ENCODE peak calls at places on chromosomes 5 and 9, in eight cellular contexts. One of them, this sample, is unnamed.

GRCh38 chr5:96226941-96227552 is 206.0 kb downstream of the PCSK1 start:
- DNase-seq in GM12878: no peak
- DNase-seq in Panc1: no peak
- DNase-seq in HCT116: no peak
- DNase-seq in SK-N-SH: no peak
- DNase-seq in A549: no peak
- DNase-seq in GM23338: no peak
- DNase-seq in K562: no peak
- DNase-seq in this sample: no peak

GRCh38 chr5:71719092-71719964 is at the start of gene CARTPT:
- DNase-seq in Panc1: no peak
- DNase-seq in A549: no peak
- DNase-seq in HCT116: no peak
- DNase-seq in SK-N-SH: peak
- DNase-seq in GM12878: no peak
- DNase-seq in K562: peak
- DNase-seq in GM23338: peak
- DNase-seq in this sample: no peak

GRCh38 chr5:112420111-112420864 is 1.2 kb upstream of the EPB41L4A start:
- DNase-seq in K562: peak
- DNase-seq in HCT116: peak
- DNase-seq in Panc1: peak
- DNase-seq in SK-N-SH: peak
- DNase-seq in GM12878: peak
- DNase-seq in GM23338: peak
- DNase-seq in A549: peak
- DNase-seq in this sample: no peak

GRCh38 chr9:117815315-117815714 is 111.1 kb downstream of the TLR4 start:
- DNase-seq in GM12878: no peak
- DNase-seq in GM23338: no peak
- DNase-seq in K562: no peak
- DNase-seq in SK-N-SH: no peak
- DNase-seq in Panc1: no peak
- DNase-seq in HCT116: no peak
- DNase-seq in A549: no peak
- DNase-seq in this sample: no peak

GRCh38 chr5:129027260-129027659 is 62.0 kb downstream of the SLC27A6 start:
- DNase-seq in K562: no peak
- DNase-seq in HCT116: no peak
- DNase-seq in Panc1: no peak
- DNase-seq in SK-N-SH: peak
- DNase-seq in A549: no peak
- DNase-seq in GM23338: no peak
- DNase-seq in GM12878: no peak
- DNase-seq in this sample: no peak

GRCh38 chr9:123451011-123451410 is 95.0 kb downstream of the CRB2 start:
- DNase-seq in GM23338: no peak
- DNase-seq in GM12878: no peak
- DNase-seq in A549: no peak
- DNase-seq in SK-N-SH: no peak
- DNase-seq in Panc1: no peak
- DNase-seq in K562: no peak
- DNase-seq in HCT116: no peak
- DNase-seq in this sample: no peak

GRCh38 chr5:17434982-17435381 is 63.0 kb upstream of the TAF11L2 start:
- DNase-seq in SK-N-SH: no peak
- DNase-seq in A549: no peak
- DNase-seq in GM12878: no peak
- DNase-seq in Panc1: no peak
- DNase-seq in GM23338: no peak
- DNase-seq in K562: no peak
- DNase-seq in HCT116: no peak
- DNase-seq in this sample: no peak

GRCh38 chr5:135221187-135221473 is 177.9 kb downstream of the MACROH2A1 start:
- DNase-seq in A549: no peak
- DNase-seq in Panc1: no peak
- DNase-seq in K562: peak
- DNase-seq in GM23338: no peak
- DNase-seq in GM12878: no peak
- DNase-seq in HCT116: no peak
- DNase-seq in SK-N-SH: no peak
- DNase-seq in this sample: no peak

GRCh38 chr5:107997338-107997979 is 326.7 kb upstream of the EFNA5 start:
- DNase-seq in GM23338: peak
- DNase-seq in GM12878: no peak
- DNase-seq in A549: no peak
- DNase-seq in Panc1: peak
- DNase-seq in HCT116: no peak
- DNase-seq in SK-N-SH: no peak
- DNase-seq in K562: no peak
- DNase-seq in this sample: no peak

GRCh38 chr9:129483467-129484324 is 137.2 kb downstream of the C9orf50 start:
- DNase-seq in K562: peak
- DNase-seq in Panc1: no peak
- DNase-seq in SK-N-SH: no peak
- DNase-seq in GM23338: peak
- DNase-seq in A549: peak
- DNase-seq in HCT116: peak
- DNase-seq in GM12878: no peak
- DNase-seq in this sample: no peak

GRCh38 chr5:142110046-142110531 is 1.5 kb downstream of the NDFIP1 start:
- DNase-seq in GM12878: peak
- DNase-seq in Panc1: no peak
- DNase-seq in HCT116: no peak
- DNase-seq in A549: peak
- DNase-seq in SK-N-SH: peak
- DNase-seq in K562: peak
- DNase-seq in GM23338: no peak
- DNase-seq in this sample: no peak

GRCh38 chr5:85590764-85591163 is 1027.0 kb upstream of the COX7C start:
- DNase-seq in GM12878: no peak
- DNase-seq in K562: no peak
- DNase-seq in Panc1: no peak
- DNase-seq in SK-N-SH: no peak
- DNase-seq in HCT116: no peak
- DNase-seq in GM23338: no peak
- DNase-seq in A549: no peak
- DNase-seq in this sample: no peak

DNA sequence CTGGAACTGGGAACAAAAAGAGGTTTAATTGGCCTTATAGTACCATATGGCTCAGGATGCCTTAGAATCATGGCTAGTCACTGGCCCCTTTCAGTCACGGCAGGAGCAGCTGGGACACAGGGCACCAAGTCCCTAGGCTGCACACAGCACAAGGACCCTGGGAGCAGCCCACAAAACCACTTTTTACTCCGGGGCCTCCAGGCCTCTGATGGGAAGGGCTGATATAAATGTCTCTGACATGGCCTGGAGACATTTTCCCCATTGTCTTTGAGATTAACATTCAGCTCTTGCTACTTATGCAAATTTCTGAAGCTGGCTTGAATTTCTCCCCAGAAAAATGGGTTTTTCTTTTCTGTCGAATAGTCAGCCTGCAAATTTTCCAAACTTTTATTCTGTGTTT is 1026.4 kb upstream of the COX7C start:
- DNase-seq in SK-N-SH: no peak
- DNase-seq in K562: no peak
- DNase-seq in Panc1: no peak
- DNase-seq in A549: no peak
- DNase-seq in GM12878: no peak
- DNase-seq in HCT116: no peak
- DNase-seq in GM23338: peak
- DNase-seq in this sample: no peak
- H3K27ac ChIP-seq in SK-N-SH: no peak
- H3K27ac ChIP-seq in K562: no peak
- H3K27ac ChIP-seq in Panc1: no peak
- H3K27ac ChIP-seq in A549: no peak
- H3K27ac ChIP-seq in GM12878: no peak
- H3K27ac ChIP-seq in HCT116: no peak
- H3K27ac ChIP-seq in GM23338: no peak
- H3K27ac ChIP-seq in this sample: no peak

DNA sequence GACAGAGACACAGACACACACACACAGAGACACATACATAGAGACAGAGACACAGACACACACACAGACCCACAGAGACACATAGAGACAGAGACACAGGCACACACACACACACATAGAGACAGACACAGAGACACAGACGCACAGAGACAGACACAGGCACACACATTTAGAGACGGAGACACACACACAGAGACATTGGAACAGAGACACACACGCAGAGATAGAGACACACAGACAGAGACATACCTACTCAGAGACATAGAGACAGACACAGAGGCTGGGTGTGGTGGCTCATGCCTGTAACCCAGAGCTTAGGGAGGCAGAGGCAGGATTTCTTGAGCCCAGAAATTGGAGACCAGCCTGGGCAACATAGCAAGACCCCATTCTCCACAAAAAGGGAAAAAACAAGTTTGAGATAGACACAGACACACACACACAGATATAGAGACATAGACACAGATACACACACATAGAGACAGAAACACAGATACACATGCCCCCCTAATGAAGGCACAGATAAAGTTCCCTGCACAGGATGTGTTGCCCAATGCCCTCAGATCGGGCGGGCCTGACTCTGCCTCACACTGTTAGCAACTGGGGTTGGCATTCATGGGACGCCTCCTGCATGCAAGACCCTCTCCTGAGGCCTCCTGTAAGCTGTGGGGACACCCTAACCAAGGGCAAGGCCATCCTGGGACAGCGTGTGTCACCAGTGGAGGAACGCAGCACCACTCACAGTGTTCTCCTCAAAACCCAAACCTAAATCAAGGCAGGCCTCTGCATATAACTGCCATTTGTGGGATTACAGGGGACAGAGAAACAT is 3.3 kb upstream of the RALGDS start:
- DNase-seq in HCT116: no peak
- DNase-seq in Panc1: no peak
- DNase-seq in A549: no peak
- DNase-seq in K562: no peak
- DNase-seq in SK-N-SH: no peak
- DNase-seq in GM23338: no peak
- DNase-seq in GM12878: no peak
- DNase-seq in this sample: no peak
- TF ChIP-seq REST in HCT116: no peak
- TF ChIP-seq REST in Panc1: no peak
- TF ChIP-seq REST in A549: no peak
- TF ChIP-seq REST in K562: no peak
- TF ChIP-seq REST in SK-N-SH: no peak
- TF ChIP-seq REST in GM23338: no peak
- TF ChIP-seq REST in GM12878: no peak
- TF ChIP-seq REST in this sample: no peak

GRCh38 chr9:137807721-137808703 is 69.6 kb upstream of the CACNA1B start:
- DNase-seq in A549: no peak
- DNase-seq in K562: no peak
- DNase-seq in HCT116: no peak
- DNase-seq in GM12878: no peak
- DNase-seq in SK-N-SH: no peak
- DNase-seq in Panc1: no peak
- DNase-seq in GM23338: no peak
- DNase-seq in this sample: no peak

GRCh38 chr9:137813167-137813566 is 64.4 kb upstream of the CACNA1B start:
- DNase-seq in SK-N-SH: no peak
- DNase-seq in K562: no peak
- DNase-seq in GM12878: no peak
- DNase-seq in GM23338: no peak
- DNase-seq in Panc1: no peak
- DNase-seq in A549: no peak
- DNase-seq in HCT116: no peak
- DNase-seq in this sample: no peak

GRCh38 chr9:137811283-137811870 is 66.2 kb upstream of the CACNA1B start:
- DNase-seq in GM12878: no peak
- DNase-seq in SK-N-SH: no peak
- DNase-seq in A549: no peak
- DNase-seq in K562: no peak
- DNase-seq in GM23338: no peak
- DNase-seq in HCT116: no peak
- DNase-seq in Panc1: no peak
- DNase-seq in this sample: no peak

GRCh38 chr9:137812356-137813023 is 65.1 kb upstream of the CACNA1B start:
- DNase-seq in HCT116: no peak
- DNase-seq in Panc1: no peak
- DNase-seq in GM12878: no peak
- DNase-seq in A549: no peak
- DNase-seq in K562: no peak
- DNase-seq in SK-N-SH: no peak
- DNase-seq in GM23338: no peak
- DNase-seq in this sample: no peak

DNA sequence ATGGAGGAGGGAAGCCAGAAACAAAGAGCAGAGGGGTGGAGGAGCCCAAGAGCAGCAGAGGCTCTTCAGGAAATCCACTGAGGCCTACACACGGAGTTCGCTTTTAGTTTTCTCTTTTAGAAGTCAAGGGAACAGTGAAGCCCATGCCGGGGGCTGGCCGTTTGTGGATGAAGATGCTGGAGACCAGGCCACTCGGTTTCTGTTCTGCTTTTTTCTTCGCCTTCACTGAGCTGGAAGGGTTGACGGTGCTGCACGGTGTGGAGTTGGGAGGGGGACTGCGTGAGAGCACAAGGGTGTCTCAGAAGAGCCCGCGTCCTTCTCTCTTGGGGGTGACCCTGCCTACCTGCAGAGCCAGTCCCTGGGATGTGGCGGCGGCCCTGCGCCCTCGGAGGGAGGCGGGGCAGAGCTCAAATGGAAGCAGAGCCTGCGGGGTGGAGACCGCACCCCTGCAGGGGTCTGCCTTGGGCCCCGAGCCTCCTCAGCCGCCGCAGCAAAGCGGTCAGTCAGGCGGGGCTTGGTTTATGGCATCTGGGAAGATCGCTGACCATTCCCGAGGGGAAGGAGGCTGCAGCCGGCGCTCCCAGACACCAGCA is 68.4 kb upstream of the CACNA1B start:
- DNase-seq in GM12878: peak
- DNase-seq in Panc1: no peak
- DNase-seq in GM23338: no peak
- DNase-seq in A549: no peak
- DNase-seq in HCT116: no peak
- DNase-seq in K562: no peak
- DNase-seq in SK-N-SH: no peak
- DNase-seq in this sample: no peak
- H3K27ac ChIP-seq in GM12878: peak
- H3K27ac ChIP-seq in Panc1: no peak
- H3K27ac ChIP-seq in GM23338: no peak
- H3K27ac ChIP-seq in A549: no peak
- H3K27ac ChIP-seq in HCT116: no peak
- H3K27ac ChIP-seq in K562: no peak
- H3K27ac ChIP-seq in SK-N-SH: no peak
- H3K27ac ChIP-seq in this sample: no peak

DNA sequence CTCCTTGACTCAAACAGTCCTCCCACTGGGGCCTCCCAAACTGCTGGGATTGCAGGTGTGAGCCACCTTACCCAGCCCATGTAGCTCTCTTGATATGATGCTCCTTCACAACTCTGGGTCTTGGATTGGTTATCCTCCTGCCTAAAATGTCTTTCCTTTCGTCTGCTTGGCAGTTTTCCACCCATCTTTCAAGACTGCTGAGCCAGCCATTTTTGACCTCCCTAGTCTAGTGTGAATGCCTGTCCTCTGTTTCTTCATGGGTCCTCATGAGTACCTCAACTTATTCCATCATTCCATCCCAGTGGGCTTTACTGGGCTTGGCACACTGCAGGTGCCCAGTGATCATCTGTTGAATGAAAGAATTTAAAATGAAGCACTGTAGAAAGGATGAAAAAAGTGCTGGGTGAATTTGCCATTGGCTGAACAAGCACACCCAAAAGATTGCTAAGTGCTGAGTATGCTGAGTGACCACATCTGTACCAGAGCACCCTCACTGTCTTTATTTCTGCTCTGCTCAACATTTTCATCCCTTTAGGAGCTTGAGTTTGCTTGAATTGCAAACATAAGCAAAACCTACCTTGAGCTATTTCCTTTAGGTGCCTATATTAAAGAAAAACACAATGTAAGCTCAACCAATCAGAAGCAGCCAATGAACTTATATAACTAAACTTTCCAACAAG is 84.8 kb upstream of the FAM169A start:
- DNase-seq in SK-N-SH: no peak
- DNase-seq in K562: no peak
- DNase-seq in HCT116: no peak
- DNase-seq in GM12878: no peak
- DNase-seq in GM23338: no peak
- DNase-seq in A549: no peak
- DNase-seq in Panc1: no peak
- DNase-seq in this sample: no peak
- TF ChIP-seq REST in SK-N-SH: no peak
- TF ChIP-seq REST in K562: no peak
- TF ChIP-seq REST in HCT116: no peak
- TF ChIP-seq REST in GM12878: no peak
- TF ChIP-seq REST in GM23338: no peak
- TF ChIP-seq REST in A549: no peak
- TF ChIP-seq REST in Panc1: no peak
- TF ChIP-seq REST in this sample: no peak

This sample was measured in HL-60.